ENCODE peak calls at places on chromosomes 12 and 14, in ten cellular contexts. K is lower leg skin; U is Right ventricle myocardium inferior; J is activated T-cell treated with anti-CD3 and anti-CD28 coated beads, Interleukin-2, amount 50 U/mL, for 72 hours; H is retina; D is stimulated activated CD4-positive, alpha-beta T cell treated with anti-CD3 and anti-CD28 coated beads, Interleukin-4, amount 100 ng/mL, for 48 hours; C is aorta; R is CD4-positive, CD25-positive, alpha-beta regulatory T cell; F is GM12892; A is CD4-positive, alpha-beta T cell. G is an unnamed sample.

GRCh38 chr14:87896393-87897380 is 96.3 kb downstream of the GALC start:
- DNase-seq in K (no peak), U (no peak), J (no peak), H (peak; percentile 16), D (no peak), C (no peak), R (peak; percentile 5), F (no peak), A (no peak), G (peak; percentile 35)

GRCh38 chr14:93426750-93427149 is 4.0 kb upstream of the UNC79 start:
- DNase-seq in K (no peak), U (no peak), J (no peak), H (no peak), D (no peak), C (no peak), R (no peak), F (no peak), A (no peak), G (no peak)

GRCh38 chr14:71498151-71498734 is 434.0 kb upstream of the RGS6 start:
- DNase-seq in K (no peak), U (no peak), J (no peak), H (no peak), D (no peak), C (no peak), R (no peak), F (no peak), A (no peak), G (no peak)

GRCh38 chr14:81323621-81324400 is 76.3 kb downstream of the STON2 start:
- DNase-seq in K (peak; percentile 36), U (no peak), J (no peak), H (peak; percentile 70), D (no peak), C (no peak), R (no peak), F (no peak), A (no peak), G (no peak)

GRCh38 chr12:12487490-12487889 is 75.2 kb downstream of the DUSP16 start:
- DNase-seq in K (no peak), U (no peak), J (no peak), H (no peak), D (no peak), C (no peak), R (no peak), F (no peak), A (no peak), G (no peak)

GRCh38 chr14:70401643-70402042 is 15.2 kb downstream of the SYNJ2BP start:
- DNase-seq in K (no peak), U (no peak), J (no peak), H (no peak), D (no peak), C (no peak), R (no peak), F (no peak), A (no peak), G (no peak)

GRCh38 chr12:107344035-107344808 is 250.9 kb upstream of the CRY1 start:
- DNase-seq in K (no peak), U (no peak), J (no peak), H (no peak), D (no peak), C (no peak), R (no peak), F (no peak), A (no peak), G (no peak)

GRCh38 chr12:117508468-117508867 is 147.0 kb upstream of the NOS1 start:
- DNase-seq in K (no peak), U (no peak), J (no peak), H (no peak), D (no peak), C (no peak), R (no peak), F (no peak), A (no peak), G (no peak)

GRCh38 chr12:94175763-94176660 is 27.6 kb downstream of the PLXNC1 start:
- DNase-seq in K (no peak), U (no peak), J (no peak), H (no peak), D (no peak), C (no peak), R (no peak), F (no peak), A (no peak), G (no peak)

GRCh38 chr14:56816575-56817391 is 6.5 kb upstream of the OTX2 start:
- DNase-seq in K (no peak), U (no peak), J (no peak), H (peak; percentile 82), D (no peak), C (no peak), R (no peak), F (no peak), A (no peak), G (no peak)

GRCh38 chr12:4089147-4089606 is 184.4 kb upstream of the CCND2 start:
- DNase-seq in K (no peak), U (no peak), J (no peak), H (no peak), D (no peak), C (no peak), R (no peak), F (no peak), A (no peak), G (no peak)

GRCh38 chr14:33617154-33617553 is 333.7 kb downstream of the EGLN3 start:
- DNase-seq in K (no peak), U (no peak), J (no peak), H (no peak), D (no peak), C (no peak), R (no peak), F (no peak), A (no peak), G (peak; percentile 11)

GRCh38 chr14:69547701-69548348 is 26.8 kb downstream of the CCDC177 start:
- DNase-seq in K (no peak), U (no peak), J (peak; percentile 47), H (peak; percentile 96), D (no peak), C (no peak), R (no peak), F (no peak), A (no peak), G (no peak)

GRCh38 chr12:113939867-113940266 is 26.3 kb downstream of the RBM19 start:
- DNase-seq in K (no peak), U (no peak), J (no peak), H (no peak), D (no peak), C (no peak), R (no peak), F (no peak), A (no peak), G (no peak)

GRCh38 chr12:122946690-122947271 is 19.5 kb downstream of the ABCB9 start:
- DNase-seq in K (peak; percentile 98), U (peak; percentile 87), J (peak; percentile 95), H (no peak), D (peak; percentile 74), C (peak; percentile 96), R (no peak), F (peak; percentile 61), A (peak; percentile 23), G (peak; percentile 83)

GRCh38 chr14:69683971-69684370 is 72.6 kb downstream of the SUSD6 start:
- DNase-seq in K (no peak), U (no peak), J (no peak), H (no peak), D (no peak), C (no peak), R (no peak), F (no peak), A (no peak), G (peak; percentile 50)

GRCh38 chr14:89121961-89122675 is 294.9 kb downstream of the FOXN3 start:
- DNase-seq in K (no peak), U (no peak), J (no peak), H (peak; percentile 46), D (no peak), C (no peak), R (no peak), F (no peak), A (no peak), G (no peak)

GRCh38 chr14:89908712-89909450 is 45.6 kb downstream of the EFCAB11 start:
- DNase-seq in K (no peak), U (no peak), J (no peak), H (no peak), D (no peak), C (no peak), R (no peak), F (no peak), A (no peak), G (no peak)

GRCh38 chr14:73591690-73592448 is at the start of gene ACOT4:
- DNase-seq in K (no peak), U (peak; percentile 74), J (peak; percentile 63), H (peak; percentile 84), D (no peak), C (peak; percentile 54), R (peak; percentile 71), F (peak; percentile 58), A (peak; percentile 39), G (no peak)

GRCh38 chr12:70507442-70507841 is 129.8 kb downstream of the PTPRB start:
- DNase-seq in K (no peak), U (no peak), J (no peak), H (no peak), D (no peak), C (no peak), R (no peak), F (no peak), A (no peak), G (no peak)

GRCh38 chr14:102043251-102044025 is 43.4 kb downstream of the HSP90AA1 start:
- DNase-seq in K (no peak), U (no peak), J (no peak), H (no peak), D (no peak), C (no peak), R (no peak), F (no peak), A (no peak), G (no peak)

GRCh38 chr12:14257734-14258467 is 107.6 kb upstream of the ATF7IP start:
- DNase-seq in K (peak; percentile 98), U (no peak), J (peak; percentile 90), H (peak; percentile 94), D (peak; percentile 81), C (peak; percentile 97), R (peak; percentile 84), F (no peak), A (peak; percentile 78), G (peak; percentile 97)

GRCh38 chr14:71363961-71364360 is 456.7 kb downstream of the PCNX1 start:
- DNase-seq in K (no peak), U (no peak), J (no peak), H (no peak), D (no peak), C (no peak), R (no peak), F (no peak), A (no peak), G (no peak)

GRCh38 chr12:113068312-113068935 is 11.9 kb downstream of the DTX1 start:
- DNase-seq in K (no peak), U (no peak), J (no peak), H (no peak), D (no peak), C (no peak), R (no peak), F (no peak), A (no peak), G (no peak)

GRCh38 chr14:31510222-31510621 is 22.4 kb upstream of the GPR33 start:
- DNase-seq in K (no peak), U (no peak), J (no peak), H (peak; percentile 8), D (no peak), C (no peak), R (peak; percentile 28), F (no peak), A (no peak), G (no peak)

GRCh38 chr14:30194769-30195168 is 267.1 kb upstream of the PRKD1 start:
- DNase-seq in K (no peak), U (no peak), J (no peak), H (no peak), D (no peak), C (no peak), R (no peak), F (no peak), A (no peak), G (no peak)

GRCh38 chr14:69291396-69291795 is 31.4 kb downstream of the GALNT16 start:
- DNase-seq in K (no peak), U (no peak), J (no peak), H (no peak), D (no peak), C (no peak), R (no peak), F (no peak), A (no peak), G (peak; percentile 22)

GRCh38 chr12:109725321-109726105 is 11.9 kb downstream of the FAM222A start:
- DNase-seq in K (no peak), U (no peak), J (no peak), H (peak; percentile 76), D (no peak), C (peak; percentile 10), R (no peak), F (no peak), A (no peak), G (no peak)

G was measured in adrenal gland.